ENCODE peak calls at places on chromosomes 3 and 15, in seven cellular contexts. F, Q, Y, R, E, M and J are unnamed samples.
A peak's percentile ranks its signal among the peaks of the same experiment; 100 is the strongest.

GRCh38 chr3:44055951-44056350 is 185.7 kb upstream of the TOPAZ1 start:
- DNase-seq in F (no peak), Q (no peak), Y (no peak), R (no peak), E (no peak), M (peak; percentile 69), J (no peak)

GRCh38 chr3:72683068-72683467 is 165.2 kb downstream of the SHQ1 start:
- DNase-seq in F (no peak), Q (no peak), Y (no peak), R (no peak), E (no peak), M (no peak), J (no peak)

GRCh38 chr15:65192016-65192415 is 6.9 kb upstream of the CLPX start:
- DNase-seq in F (no peak), Q (no peak), Y (peak; percentile 15), R (no peak), E (no peak), M (peak; percentile 21), J (no peak)

GRCh38 chr3:42300013-42300412 is 34.0 kb upstream of the CCK start:
- DNase-seq in F (peak; percentile 79), Q (no peak), Y (peak; percentile 71), R (no peak), E (peak; percentile 13), M (peak; percentile 11), J (no peak)

GRCh38 chr15:58212909-58213526 is 74.8 kb downstream of the AQP9 start:
- DNase-seq in F (no peak), Q (no peak), Y (peak; percentile 70), R (no peak), E (no peak), M (peak; percentile 51), J (no peak)

GRCh38 chr3:177300039-177300833 is 103.0 kb upstream of the TBL1XR1 start:
- DNase-seq in F (no peak), Q (no peak), Y (peak; percentile 22), R (no peak), E (no peak), M (no peak), J (no peak)

GRCh38 chr3:155231792-155232191 is 61.7 kb downstream of the STRIT1 start:
- DNase-seq in F (no peak), Q (no peak), Y (peak; percentile 91), R (no peak), E (no peak), M (no peak), J (no peak)

GRCh38 chr3:166270428-166270827 is 433.2 kb upstream of the BCHE start:
- DNase-seq in F (no peak), Q (no peak), Y (no peak), R (no peak), E (no peak), M (no peak), J (no peak)